ENCODE peak calls at places on chromosomes 4 and X, in eight cellular contexts. One of them, this sample, is unnamed.

GRCh38 chr4:94889961-94890360 is 132.2 kb downstream of the BMPR1B start:
- DNase-seq in aorta: no peak
- DNase-seq in amygdala: no peak
- DNase-seq in lung: no peak
- DNase-seq in astrocyte of the spinal cord: peak
- DNase-seq in DND-41: no peak
- DNase-seq in AG04450: peak
- DNase-seq in CD8-positive, alpha-beta memory T cell: no peak
- DNase-seq in this sample: no peak

GRCh38 chrX:10514891-10515290 is 105.5 kb downstream of the MID1 start:
- DNase-seq in aorta: no peak
- DNase-seq in amygdala: no peak
- DNase-seq in lung: no peak
- DNase-seq in astrocyte of the spinal cord: peak
- DNase-seq in DND-41: no peak
- DNase-seq in AG04450: no peak
- DNase-seq in CD8-positive, alpha-beta memory T cell: no peak
- DNase-seq in this sample: no peak

GRCh38 chrX:47539860-47540259 is 21.1 kb upstream of the ARAF start:
- DNase-seq in aorta: no peak
- DNase-seq in amygdala: no peak
- DNase-seq in lung: no peak
- DNase-seq in astrocyte of the spinal cord: peak
- DNase-seq in DND-41: no peak
- DNase-seq in AG04450: no peak
- DNase-seq in CD8-positive, alpha-beta memory T cell: no peak
- DNase-seq in this sample: no peak

GRCh38 chr4:123469696-123470095 is 73.1 kb downstream of the SPRY1 start:
- DNase-seq in aorta: no peak
- DNase-seq in amygdala: no peak
- DNase-seq in lung: no peak
- DNase-seq in astrocyte of the spinal cord: no peak
- DNase-seq in DND-41: no peak
- DNase-seq in AG04450: no peak
- DNase-seq in CD8-positive, alpha-beta memory T cell: no peak
- DNase-seq in this sample: no peak

GRCh38 chr4:97670703-97671269 is 472.5 kb downstream of the STPG2 start:
- DNase-seq in aorta: no peak
- DNase-seq in amygdala: no peak
- DNase-seq in lung: no peak
- DNase-seq in astrocyte of the spinal cord: no peak
- DNase-seq in DND-41: no peak
- DNase-seq in AG04450: no peak
- DNase-seq in CD8-positive, alpha-beta memory T cell: no peak
- DNase-seq in this sample: no peak

GRCh38 chrX:86103061-86103460 is 45.2 kb upstream of the DACH2 start:
- DNase-seq in aorta: no peak
- DNase-seq in amygdala: no peak
- DNase-seq in lung: no peak
- DNase-seq in astrocyte of the spinal cord: no peak
- DNase-seq in DND-41: no peak
- DNase-seq in AG04450: no peak
- DNase-seq in CD8-positive, alpha-beta memory T cell: no peak
- DNase-seq in this sample: no peak

GRCh38 chr4:19807505-19807904 is 444.2 kb upstream of the SLIT2 start:
- DNase-seq in aorta: no peak
- DNase-seq in amygdala: no peak
- DNase-seq in lung: no peak
- DNase-seq in astrocyte of the spinal cord: peak
- DNase-seq in DND-41: no peak
- DNase-seq in AG04450: no peak
- DNase-seq in CD8-positive, alpha-beta memory T cell: no peak
- DNase-seq in this sample: no peak

GRCh38 chr4:60588556-60588955 is 611.6 kb upstream of the ADGRL3 start:
- DNase-seq in aorta: no peak
- DNase-seq in amygdala: no peak
- DNase-seq in lung: no peak
- DNase-seq in astrocyte of the spinal cord: no peak
- DNase-seq in DND-41: no peak
- DNase-seq in AG04450: no peak
- DNase-seq in CD8-positive, alpha-beta memory T cell: no peak
- DNase-seq in this sample: no peak

GRCh38 chr4:41361831-41362646 is 105.3 kb downstream of the UCHL1 start:
- DNase-seq in aorta: no peak
- DNase-seq in amygdala: no peak
- DNase-seq in lung: no peak
- DNase-seq in astrocyte of the spinal cord: no peak
- DNase-seq in DND-41: no peak
- DNase-seq in AG04450: no peak
- DNase-seq in CD8-positive, alpha-beta memory T cell: no peak
- DNase-seq in this sample: no peak

GRCh38 chrX:72540318-72540717 is 32.3 kb downstream of the HDAC8 start:
- DNase-seq in aorta: no peak
- DNase-seq in amygdala: no peak
- DNase-seq in lung: no peak
- DNase-seq in astrocyte of the spinal cord: peak
- DNase-seq in DND-41: no peak
- DNase-seq in AG04450: peak
- DNase-seq in CD8-positive, alpha-beta memory T cell: no peak
- DNase-seq in this sample: no peak

GRCh38 chr4:94548571-94548970 is 96.8 kb downstream of the PDLIM5 start:
- DNase-seq in aorta: no peak
- DNase-seq in amygdala: no peak
- DNase-seq in lung: no peak
- DNase-seq in astrocyte of the spinal cord: peak
- DNase-seq in DND-41: no peak
- DNase-seq in AG04450: no peak
- DNase-seq in CD8-positive, alpha-beta memory T cell: no peak
- DNase-seq in this sample: no peak

GRCh38 chr4:7286798-7287197 is 94.5 kb downstream of the SORCS2 start:
- DNase-seq in aorta: no peak
- DNase-seq in amygdala: no peak
- DNase-seq in lung: no peak
- DNase-seq in astrocyte of the spinal cord: no peak
- DNase-seq in DND-41: no peak
- DNase-seq in AG04450: no peak
- DNase-seq in CD8-positive, alpha-beta memory T cell: no peak
- DNase-seq in this sample: no peak

GRCh38 chrX:21946925-21947641 is 6.6 kb downstream of the SMS start:
- DNase-seq in aorta: no peak
- DNase-seq in amygdala: no peak
- DNase-seq in lung: no peak
- DNase-seq in astrocyte of the spinal cord: peak
- DNase-seq in DND-41: no peak
- DNase-seq in AG04450: no peak
- DNase-seq in CD8-positive, alpha-beta memory T cell: no peak
- DNase-seq in this sample: no peak

GRCh38 chr4:114698256-114698655 is 99.6 kb downstream of the UGT8 start:
- DNase-seq in aorta: no peak
- DNase-seq in amygdala: no peak
- DNase-seq in lung: no peak
- DNase-seq in astrocyte of the spinal cord: no peak
- DNase-seq in DND-41: no peak
- DNase-seq in AG04450: no peak
- DNase-seq in CD8-positive, alpha-beta memory T cell: no peak
- DNase-seq in this sample: no peak

GRCh38 chrX:153448556-153449280 is 2.9 kb upstream of the TREX2 start:
- DNase-seq in aorta: no peak
- DNase-seq in amygdala: no peak
- DNase-seq in lung: no peak
- DNase-seq in astrocyte of the spinal cord: no peak
- DNase-seq in DND-41: no peak
- DNase-seq in AG04450: no peak
- DNase-seq in CD8-positive, alpha-beta memory T cell: no peak
- DNase-seq in this sample: no peak

GRCh38 chr4:169203891-169204290 is 66.9 kb downstream of the SH3RF1 start:
- DNase-seq in aorta: no peak
- DNase-seq in amygdala: no peak
- DNase-seq in lung: no peak
- DNase-seq in astrocyte of the spinal cord: no peak
- DNase-seq in DND-41: no peak
- DNase-seq in AG04450: no peak
- DNase-seq in CD8-positive, alpha-beta memory T cell: no peak
- DNase-seq in this sample: no peak

GRCh38 chr4:103915224-103915869 is 195.6 kb upstream of the TACR3 start:
- DNase-seq in aorta: no peak
- DNase-seq in amygdala: peak
- DNase-seq in lung: no peak
- DNase-seq in astrocyte of the spinal cord: peak
- DNase-seq in DND-41: no peak
- DNase-seq in AG04450: no peak
- DNase-seq in CD8-positive, alpha-beta memory T cell: no peak
- DNase-seq in this sample: no peak

GRCh38 chr4:89064848-89065247 is 7.9 kb upstream of the FAM13A start:
- DNase-seq in aorta: no peak
- DNase-seq in amygdala: no peak
- DNase-seq in lung: no peak
- DNase-seq in astrocyte of the spinal cord: peak
- DNase-seq in DND-41: no peak
- DNase-seq in AG04450: no peak
- DNase-seq in CD8-positive, alpha-beta memory T cell: no peak
- DNase-seq in this sample: no peak

GRCh38 chr4:153785830-153786721 is 2.8 kb downstream of the SFRP2 start:
- DNase-seq in aorta: no peak
- DNase-seq in amygdala: no peak
- DNase-seq in lung: no peak
- DNase-seq in astrocyte of the spinal cord: peak
- DNase-seq in DND-41: no peak
- DNase-seq in AG04450: no peak
- DNase-seq in CD8-positive, alpha-beta memory T cell: no peak
- DNase-seq in this sample: no peak

GRCh38 chrX:15579778-15580747 is 20.7 kb downstream of the ACE2 start:
- DNase-seq in aorta: peak
- DNase-seq in amygdala: no peak
- DNase-seq in lung: no peak
- DNase-seq in astrocyte of the spinal cord: peak
- DNase-seq in DND-41: no peak
- DNase-seq in AG04450: no peak
- DNase-seq in CD8-positive, alpha-beta memory T cell: no peak
- DNase-seq in this sample: no peak

GRCh38 chr4:8819421-8820177 is 52.0 kb downstream of the HMX1 start:
- DNase-seq in aorta: no peak
- DNase-seq in amygdala: no peak
- DNase-seq in lung: no peak
- DNase-seq in astrocyte of the spinal cord: no peak
- DNase-seq in DND-41: no peak
- DNase-seq in AG04450: no peak
- DNase-seq in CD8-positive, alpha-beta memory T cell: no peak
- DNase-seq in this sample: no peak

GRCh38 chr4:26323807-26324206 is 3.0 kb downstream of the RBPJ start:
- DNase-seq in aorta: no peak
- DNase-seq in amygdala: no peak
- DNase-seq in lung: no peak
- DNase-seq in astrocyte of the spinal cord: peak
- DNase-seq in DND-41: no peak
- DNase-seq in AG04450: no peak
- DNase-seq in CD8-positive, alpha-beta memory T cell: no peak
- DNase-seq in this sample: no peak

GRCh38 chr4:185721190-185721948 is 90.6 kb downstream of the SORBS2 start:
- DNase-seq in aorta: no peak
- DNase-seq in amygdala: no peak
- DNase-seq in lung: no peak
- DNase-seq in astrocyte of the spinal cord: no peak
- DNase-seq in DND-41: no peak
- DNase-seq in AG04450: no peak
- DNase-seq in CD8-positive, alpha-beta memory T cell: no peak
- DNase-seq in this sample: no peak

GRCh38 chr4:77581724-77582123 is 23.9 kb upstream of the CXCL13 start:
- DNase-seq in aorta: no peak
- DNase-seq in amygdala: no peak
- DNase-seq in lung: no peak
- DNase-seq in astrocyte of the spinal cord: no peak
- DNase-seq in DND-41: no peak
- DNase-seq in AG04450: no peak
- DNase-seq in CD8-positive, alpha-beta memory T cell: no peak
- DNase-seq in this sample: no peak

GRCh38 chr4:150387983-150388382 is 194.0 kb upstream of the MAB21L2 start:
- DNase-seq in aorta: no peak
- DNase-seq in amygdala: no peak
- DNase-seq in lung: no peak
- DNase-seq in astrocyte of the spinal cord: no peak
- DNase-seq in DND-41: no peak
- DNase-seq in AG04450: no peak
- DNase-seq in CD8-positive, alpha-beta memory T cell: no peak
- DNase-seq in this sample: no peak

GRCh38 chrX:56812515-56813105 is 83.6 kb downstream of the NBDY start:
- DNase-seq in aorta: no peak
- DNase-seq in amygdala: no peak
- DNase-seq in lung: no peak
- DNase-seq in astrocyte of the spinal cord: no peak
- DNase-seq in DND-41: peak
- DNase-seq in AG04450: no peak
- DNase-seq in CD8-positive, alpha-beta memory T cell: peak
- DNase-seq in this sample: no peak

GRCh38 chrX:129359269-129359668 is 164.0 kb downstream of the SMARCA1 start:
- DNase-seq in aorta: no peak
- DNase-seq in amygdala: no peak
- DNase-seq in lung: no peak
- DNase-seq in astrocyte of the spinal cord: peak
- DNase-seq in DND-41: no peak
- DNase-seq in AG04450: no peak
- DNase-seq in CD8-positive, alpha-beta memory T cell: no peak
- DNase-seq in this sample: no peak

GRCh38 chr4:14379148-14379547 is 623.1 kb upstream of the CPEB2 start:
- DNase-seq in aorta: no peak
- DNase-seq in amygdala: no peak
- DNase-seq in lung: no peak
- DNase-seq in astrocyte of the spinal cord: no peak
- DNase-seq in DND-41: no peak
- DNase-seq in AG04450: no peak
- DNase-seq in CD8-positive, alpha-beta memory T cell: no peak
- DNase-seq in this sample: no peak

GRCh38 chr4:1449833-1450741 is 43.8 kb upstream of the NKX1-1 start:
- DNase-seq in aorta: no peak
- DNase-seq in amygdala: no peak
- DNase-seq in lung: no peak
- DNase-seq in astrocyte of the spinal cord: no peak
- DNase-seq in DND-41: no peak
- DNase-seq in AG04450: no peak
- DNase-seq in CD8-positive, alpha-beta memory T cell: no peak
- DNase-seq in this sample: no peak

GRCh38 chrX:110794601-110795000 is 1.0 kb downstream of the CHRDL1 start:
- DNase-seq in aorta: no peak
- DNase-seq in amygdala: no peak
- DNase-seq in lung: no peak
- DNase-seq in astrocyte of the spinal cord: no peak
- DNase-seq in DND-41: no peak
- DNase-seq in AG04450: no peak
- DNase-seq in CD8-positive, alpha-beta memory T cell: no peak
- DNase-seq in this sample: no peak

GRCh38 chrX:17563515-17563914 is 173.8 kb upstream of the SCML1 start:
- DNase-seq in aorta: no peak
- DNase-seq in amygdala: no peak
- DNase-seq in lung: no peak
- DNase-seq in astrocyte of the spinal cord: peak
- DNase-seq in DND-41: no peak
- DNase-seq in AG04450: no peak
- DNase-seq in CD8-positive, alpha-beta memory T cell: no peak
- DNase-seq in this sample: no peak

GRCh38 chr4:142883433-142883832 is 37.3 kb upstream of the INPP4B start:
- DNase-seq in aorta: no peak
- DNase-seq in amygdala: no peak
- DNase-seq in lung: no peak
- DNase-seq in astrocyte of the spinal cord: peak
- DNase-seq in DND-41: no peak
- DNase-seq in AG04450: no peak
- DNase-seq in CD8-positive, alpha-beta memory T cell: no peak
- DNase-seq in this sample: no peak

GRCh38 chrX:36575670-36576069 is 432.5 kb upstream of the FAM47C start:
- DNase-seq in aorta: no peak
- DNase-seq in amygdala: no peak
- DNase-seq in lung: no peak
- DNase-seq in astrocyte of the spinal cord: no peak
- DNase-seq in DND-41: no peak
- DNase-seq in AG04450: no peak
- DNase-seq in CD8-positive, alpha-beta memory T cell: no peak
- DNase-seq in this sample: no peak

GRCh38 chr4:28073860-28074555 is 1213.4 kb downstream of the STIM2 start:
- DNase-seq in aorta: no peak
- DNase-seq in amygdala: no peak
- DNase-seq in lung: no peak
- DNase-seq in astrocyte of the spinal cord: no peak
- DNase-seq in DND-41: no peak
- DNase-seq in AG04450: no peak
- DNase-seq in CD8-positive, alpha-beta memory T cell: no peak
- DNase-seq in this sample: no peak

This sample was measured in brain pericyte.